ENCODE peak calls at places on chromosomes 5 and 9, in nine cellular contexts. J is iris pigment epithelial cell; M is activated effector memory CD4-positive, alpha-beta T cell treated with Interleukin-2 at 50 U/mL for 16 hours; H is GM12865; P is NCI-H1694; Z is ecto neural progenitor cell; N is epithelial cell of prostate; B is HTR-8/SVneo; F is activated CD4-positive, CD25-positive, alpha-beta regulatory T cell. W is an unnamed sample.

GRCh38 chr9:130101963-130102362 is 48.3 kb downstream of the GPR107 start:
- DNase-seq in H (no peak), P (no peak), J (no peak), M (no peak), Z (no peak), B (no peak), F (no peak), N (no peak), W (no peak)

GRCh38 chr9:117335797-117336435 is 78.9 kb downstream of the ASTN2 start:
- DNase-seq in N (no peak), P (peak), H (no peak), J (no peak), M (no peak), Z (no peak), B (no peak), F (no peak), W (no peak)

GRCh38 chr5:31036407-31036806 is 157.1 kb upstream of the CDH6 start:
- DNase-seq in N (no peak), F (no peak), P (no peak), B (peak), M (no peak), Z (no peak), J (peak), H (no peak), W (no peak)

GRCh38 chr9:81591791-81592190 is 97.6 kb downstream of the TLE1 start:
- DNase-seq in F (no peak), H (no peak), Z (no peak), M (no peak), J (no peak), B (no peak), P (no peak), N (no peak), W (no peak)

GRCh38 chr9:136189394-136190236 is 15.3 kb downstream of the LHX3 start:
- DNase-seq in N (no peak), P (no peak), H (no peak), M (no peak), J (no peak), B (no peak), F (no peak), Z (no peak), W (no peak)

GRCh38 chr9:88652876-88653275 is 117.9 kb downstream of the NXNL2 start:
- DNase-seq in F (no peak), P (no peak), M (no peak), J (peak), N (no peak), H (no peak), B (no peak), Z (no peak), W (no peak)

GRCh38 chr5:58615931-58616330 is 33.1 kb downstream of the RAB3C start:
- DNase-seq in H (no peak), B (no peak), J (no peak), N (no peak), Z (no peak), F (no peak), P (no peak), M (no peak), W (no peak)

GRCh38 chr9:108467653-108468324 is 388.0 kb downstream of the ACTL7B start:
- DNase-seq in Z (no peak), F (no peak), B (no peak), N (no peak), M (no peak), H (no peak), J (no peak), P (no peak), W (peak)

GRCh38 chr9:10079284-10079964 is 533.4 kb downstream of the PTPRD start:
- DNase-seq in M (no peak), P (no peak), J (no peak), H (no peak), B (no peak), Z (no peak), F (no peak), N (no peak), W (no peak)

GRCh38 chr5:81393783-81394718 is at the start of gene ACOT12:
- DNase-seq in H (no peak), F (no peak), P (no peak), Z (peak), M (no peak), N (no peak), B (no peak), J (peak), W (peak)

GRCh38 chr5:7753596-7753995 is 97.3 kb downstream of the CFAP90 start:
- DNase-seq in M (no peak), N (no peak), Z (no peak), H (no peak), J (no peak), B (no peak), P (no peak), F (no peak), W (no peak)

GRCh38 chr9:129836342-129837007 is 1.2 kb downstream of the USP20 start:
- DNase-seq in N (no peak), J (no peak), F (no peak), P (no peak), B (no peak), M (no peak), Z (no peak), H (peak), W (no peak)

GRCh38 chr9:96363175-96363967 is 20.1 kb downstream of the SLC35D2 start:
- DNase-seq in M (no peak), J (peak), B (no peak), P (no peak), H (no peak), F (no peak), Z (no peak), N (no peak), W (no peak)